ENCODE peak calls at places on chromosome 5, in five cellular contexts. R is progenitor cell of endocrine pancreas; E is anterior cingulate cortex; M is EL; O is activated CD4-positive, alpha-beta T cell treated with anti-CD3 and anti-CD28 coated beads, Interleukin-2, amount 50 U/mL, for 48 hours. N is an unnamed sample.

GRCh38 chr5:88143693-88144218 is 124.9 kb downstream of the TMEM161B start:
- DNase-seq in R (no peak), M (no peak), O (no peak), E (no peak), N (peak)

GRCh38 chr5:92559743-92560142 is 1021.3 kb downstream of the NR2F1-AS1 start:
- DNase-seq in R (no peak), M (peak), E (no peak), O (no peak), N (no peak)

GRCh38 chr5:36899860-36900259 is 23.3 kb downstream of the NIPBL start:
- DNase-seq in E (no peak), O (no peak), M (no peak), R (no peak), N (no peak)

GRCh38 chr5:10277773-10278630 is 27.9 kb downstream of the CCT5 start:
- DNase-seq in O (no peak), E (no peak), M (no peak), R (no peak), N (no peak)

GRCh38 chr5:173324115-173325001 is 3.9 kb downstream of the STC2 start:
- DNase-seq in R (no peak), M (peak), O (no peak), E (peak), N (no peak)

GRCh38 chr5:99386406-99387075 is 457.7 kb upstream of the CHD1 start:
- DNase-seq in R (no peak), M (no peak), O (no peak), E (no peak), N (no peak)

GRCh38 chr5:149959406-149960236 is 937 bp upstream of the SLC26A2 start:
- DNase-seq in M (peak), O (peak), R (no peak), E (no peak), N (no peak)

GRCh38 chr5:89190515-89191265 is 307.7 kb upstream of the MEF2C start:
- DNase-seq in R (no peak), E (no peak), O (no peak), M (no peak), N (no peak)

GRCh38 chr5:96404191-96404867 is 28.7 kb downstream of the PCSK1 start:
- DNase-seq in E (no peak), M (no peak), O (no peak), R (no peak), N (no peak)

GRCh38 chr5:157022002-157022401 is 36.9 kb downstream of the HAVCR1 start:
- DNase-seq in M (no peak), O (no peak), R (no peak), E (no peak), N (no peak)

GRCh38 chr5:118208031-118208453 is 780.3 kb downstream of the DTWD2 start:
- DNase-seq in M (no peak), R (no peak), O (no peak), E (no peak), N (no peak)

GRCh38 chr5:176619569-176620332 is 9.8 kb upstream of the GPRIN1 start:
- DNase-seq in R (no peak), M (no peak), E (no peak), O (no peak), N (no peak)

GRCh38 chr5:134511796-134512660 is 13.4 kb upstream of the JADE2 start:
- DNase-seq in R (no peak), M (peak), O (no peak), E (no peak), N (no peak)

GRCh38 chr5:148382961-148383360 is 797 bp upstream of the FBXO38 start:
- DNase-seq in O (no peak), E (no peak), R (no peak), M (no peak), N (no peak)

GRCh38 chr5:129460951-129461815 is 1.1 kb downstream of the ADAMTS19 start:
- DNase-seq in E (no peak), O (peak), R (peak), M (peak), N (peak)

GRCh38 chr5:150412319-150413175 is at the start of gene CD74:
- DNase-seq in E (peak), M (no peak), R (peak), O (peak), N (peak)

N was measured in neuronal stem cell.